ENCODE peak calls at places on chromosome 13, in nine cellular contexts. D is tibial nerve, M is ovary, I is A549, B is K562, U is stomach, P is H1, L is sigmoid colon, T is suprapubic skin. R is an unnamed sample.

GRCh38 chr13:24038846-24039330 is 121.6 kb upstream of the SPATA13 start:
- DNase-seq in D (no peak), U (no peak), M (no peak), I (no peak), P (no peak), T (no peak), L (no peak), B (no peak), R (peak; percentile 22)

GRCh38 chr13:95420501-95420900 is 119.2 kb upstream of the ABCC4 start:
- DNase-seq in B (no peak), D (no peak), U (no peak), L (no peak), M (no peak), T (no peak), P (no peak), I (no peak), R (no peak)

GRCh38 chr13:109699628-109700071 is 86.7 kb downstream of the IRS2 start:
- DNase-seq in T (no peak), B (no peak), U (no peak), L (no peak), M (no peak), D (no peak), P (no peak), I (no peak), R (no peak)

GRCh38 chr13:19618925-19619324 is 14.5 kb upstream of the MPHOSPH8 start:
- DNase-seq in D (no peak), U (no peak), L (no peak), B (peak; percentile 28), I (peak; percentile 36), T (no peak), P (no peak), M (no peak), R (peak; percentile 79)

GRCh38 chr13:34926513-34926912 is 15.6 kb upstream of the NBEA start:
- DNase-seq in L (no peak), U (no peak), M (no peak), D (no peak), I (peak; percentile 25), T (no peak), P (no peak), B (no peak), R (no peak)

GRCh38 chr13:52599037-52599852 is 43.0 kb upstream of the HNRNPA1L2 start:
- DNase-seq in B (no peak), M (no peak), P (no peak), D (peak; percentile 28), L (no peak), I (no peak), T (no peak), U (no peak), R (no peak)

GRCh38 chr13:114149774-114150740 is 17.6 kb upstream of the RASA3 start:
- DNase-seq in U (no peak), D (no peak), T (no peak), I (no peak), P (no peak), M (no peak), B (no peak), L (no peak), R (no peak)

GRCh38 chr13:35356572-35356971 is 119.9 kb downstream of the MAB21L1 start:
- DNase-seq in D (no peak), L (no peak), P (no peak), B (no peak), I (no peak), M (no peak), T (no peak), U (no peak), R (no peak)

GRCh38 chr13:114064516-114065140 is 67.8 kb downstream of the RASA3 start:
- DNase-seq in L (peak; percentile 79), I (peak; percentile 45), B (peak; percentile 14), D (no peak), T (peak; percentile 80), M (peak; percentile 39), U (peak; percentile 51), P (no peak), R (no peak)

GRCh38 chr13:23025848-23026608 is 154.8 kb upstream of the SGCG start:
- DNase-seq in P (no peak), T (no peak), B (no peak), U (no peak), D (no peak), M (no peak), L (no peak), I (no peak), R (no peak)

GRCh38 chr13:50393641-50394040 is 378.4 kb downstream of the KCNRG start:
- DNase-seq in L (no peak), P (no peak), U (no peak), I (no peak), T (no peak), M (no peak), D (no peak), B (no peak), R (no peak)

GRCh38 chr13:82569581-82569980 is 1312.7 kb downstream of the SLITRK1 start:
- DNase-seq in P (no peak), I (no peak), L (no peak), M (no peak), B (no peak), T (no peak), D (no peak), U (no peak), R (no peak)

GRCh38 chr13:39159393-39159792 is 121.1 kb downstream of the NHLRC3 start:
- DNase-seq in M (no peak), I (no peak), P (no peak), T (no peak), B (no peak), D (no peak), L (no peak), U (no peak), R (no peak)

GRCh38 chr13:113148407-113148806 is 10.0 kb upstream of the PROZ start:
- DNase-seq in P (no peak), B (no peak), I (no peak), U (no peak), T (no peak), M (no peak), L (no peak), D (no peak), R (no peak)

GRCh38 chr13:112928020-112928931 is 40.7 kb upstream of the MCF2L start:
- DNase-seq in T (no peak), M (no peak), D (no peak), B (no peak), L (no peak), I (no peak), P (no peak), U (no peak), R (no peak)

GRCh38 chr13:77323858-77324257 is 3.0 kb downstream of the MYCBP2 start:
- DNase-seq in P (no peak), I (no peak), D (no peak), B (no peak), U (no peak), T (no peak), L (no peak), M (no peak), R (no peak)
- TF ChIP-seq POLR2A in P (no peak), I (no peak), D (no peak), B (no peak), U (no peak), T (no peak), L (no peak), M (no peak), R (no peak)

GRCh38 chr13:110719036-110719710 is 5.7 kb downstream of the ING1 start:
- DNase-seq in L (no peak), M (no peak), T (no peak), I (no peak), U (no peak), P (no peak), D (no peak), B (no peak), R (no peak)

GRCh38 chr13:110726726-110727125 is 13.2 kb downstream of the ING1 start:
- DNase-seq in I (no peak), T (no peak), L (no peak), P (no peak), D (no peak), M (no peak), U (no peak), B (no peak), R (no peak)

GRCh38 chr13:110723598-110723997 is 10.1 kb downstream of the ING1 start:
- DNase-seq in I (no peak), U (no peak), P (no peak), L (no peak), D (no peak), T (no peak), B (no peak), M (no peak), R (no peak)

GRCh38 chr13:110722971-110723370 is 9.5 kb downstream of the ING1 start:
- DNase-seq in B (no peak), T (no peak), D (no peak), I (no peak), M (no peak), L (no peak), U (no peak), P (no peak), R (no peak)
- TF ChIP-seq EP300 in B (no peak), T (no peak), D (no peak), I (no peak), M (no peak), L (no peak), U (no peak), P (no peak), R (no peak)

DNA sequence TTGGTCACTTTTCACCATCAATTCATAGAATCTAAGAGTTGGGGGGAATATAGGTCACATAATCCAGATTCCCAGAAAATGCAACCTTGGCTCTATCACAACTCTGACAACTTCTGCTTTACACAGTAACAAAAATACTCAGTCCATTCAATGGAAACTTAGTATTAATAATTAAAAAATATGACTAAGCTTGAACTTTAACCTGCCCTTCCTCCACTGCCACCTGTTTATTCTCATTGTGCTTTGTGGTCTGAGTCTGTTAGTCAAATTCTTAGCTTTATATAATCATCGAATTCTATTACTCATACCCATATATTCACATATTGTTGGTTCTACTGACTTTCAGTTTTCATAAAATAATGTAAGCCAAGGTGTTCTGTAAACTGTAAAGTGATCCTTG is 373.4 kb downstream of the LMO7 start:
- DNase-seq in M (no peak), L (no peak), T (no peak), U (no peak), B (no peak), P (no peak), I (peak; percentile 75), D (no peak), R (no peak)
- TF ChIP-seq POLR2A in M (no peak), L (no peak), T (no peak), U (no peak), B (no peak), P (no peak), I (no peak), D (no peak), R (no peak)

GRCh38 chr13:33725340-33725739 is 92.6 kb upstream of the RFC3 start:
- DNase-seq in B (no peak), T (no peak), D (no peak), P (no peak), U (no peak), I (no peak), M (no peak), L (no peak), R (no peak)

GRCh38 chr13:33723365-33723764 is 94.6 kb upstream of the RFC3 start:
- DNase-seq in I (no peak), L (no peak), P (no peak), M (no peak), D (no peak), B (no peak), T (no peak), U (no peak), R (peak; percentile 32)

GRCh38 chr13:33723772-33724435 is 94.0 kb upstream of the RFC3 start:
- DNase-seq in T (no peak), M (peak; percentile 69), L (peak; percentile 90), P (peak; percentile 39), D (peak; percentile 95), I (peak; percentile 82), B (peak; percentile 20), U (peak; percentile 82), R (peak; percentile 83)

GRCh38 chr13:33722216-33722900 is 95.6 kb upstream of the RFC3 start:
- DNase-seq in M (no peak), P (no peak), L (no peak), I (no peak), T (no peak), U (no peak), B (no peak), D (no peak), R (no peak)

GRCh38 chr13:33721719-33722118 is 96.2 kb upstream of the RFC3 start:
- DNase-seq in U (no peak), I (peak; percentile 19), P (no peak), T (no peak), D (no peak), B (no peak), L (no peak), M (no peak), R (no peak)
- TF ChIP-seq EP300 in U (no peak), I (no peak), P (no peak), T (no peak), D (peak; percentile 44), B (no peak), L (peak; percentile 62), M (no peak), R (no peak)